ENCODE peak calls at places on chromosomes 5 and 9, in nine cellular contexts. F is posterior cingulate gyrus, A is ovary, Z is choroid plexus epithelial cell, B is sciatic nerve, Y is aorta, V is BJ, E is H9, N is AG09309. U is an unnamed sample.

GRCh38 chr9:133835273-133835901 is 97.2 kb upstream of the SARDH start:
- DNase-seq in E (no peak), V (no peak), B (no peak), N (no peak), F (no peak), A (no peak), Y (no peak), Z (no peak), U (no peak)

GRCh38 chr9:112355305-112355953 is 22.0 kb upstream of the PTBP3 start:
- DNase-seq in F (no peak), Y (no peak), N (no peak), V (no peak), Z (no peak), A (peak), E (no peak), B (no peak), U (no peak)

GRCh38 chr9:91282292-91282691 is 79.4 kb downstream of the AUH start:
- DNase-seq in F (no peak), Z (peak), Y (no peak), A (no peak), E (no peak), B (no peak), N (no peak), V (no peak), U (no peak)

GRCh38 chr9:78131969-78132687 is 100.5 kb upstream of the GNAQ start:
- DNase-seq in N (no peak), A (no peak), Y (no peak), B (no peak), F (no peak), E (no peak), Z (peak), V (no peak), U (peak)

GRCh38 chr9:21326526-21327139 is 8.6 kb downstream of the KLHL9 start:
- DNase-seq in A (no peak), Y (no peak), F (no peak), V (no peak), E (no peak), B (no peak), N (no peak), Z (peak), U (peak)

GRCh38 chr9:34123682-34124081 is 2.8 kb downstream of the DCAF12 start:
- DNase-seq in V (no peak), F (no peak), N (no peak), E (no peak), A (no peak), Z (no peak), B (no peak), Y (peak), U (no peak)

GRCh38 chr9:132578367-132578932 is 4.0 kb upstream of the BARHL1 start:
- DNase-seq in N (no peak), E (no peak), B (no peak), F (no peak), V (no peak), Y (no peak), Z (no peak), A (no peak), U (no peak)

GRCh38 chr5:33231935-33232334 is 208.8 kb upstream of the TARS1 start:
- DNase-seq in B (no peak), E (no peak), V (peak), F (no peak), A (no peak), Z (peak), N (peak), Y (no peak), U (peak)

GRCh38 chr9:110997847-110998246 is 40.4 kb downstream of the LPAR1 start:
- DNase-seq in N (no peak), F (no peak), Z (no peak), Y (no peak), B (no peak), A (no peak), E (no peak), V (no peak), U (peak)